ENCODE peak calls at places on chromosomes 1 and 21, in six cellular contexts. O is HCT116, H is GM12878, P is H1, K is SK-N-SH, F is K562. E is an unnamed sample.

GRCh38 chr1:110212165-110213142 is 2.3 kb downstream of the KCNC4 start:
- DNase-seq in P (peak), O (no peak), K (no peak), F (no peak), H (no peak), E (no peak)

GRCh38 chr1:5847013-5847654 is 145.1 kb downstream of the NPHP4 start:
- DNase-seq in O (no peak), F (peak), P (peak), H (no peak), K (no peak), E (no peak)

GRCh38 chr1:169890761-169891538 is 2.7 kb downstream of the SCYL3 start:
- DNase-seq in K (no peak), O (no peak), F (no peak), H (peak), P (no peak), E (no peak)

GRCh38 chr1:96845464-96845863 is 123.9 kb downstream of the PTBP2 start:
- DNase-seq in F (peak), K (no peak), H (no peak), O (peak), P (peak), E (peak)

GRCh38 chr1:25825605-25826004 is 5.9 kb downstream of the MTFR1L start:
- DNase-seq in H (no peak), O (no peak), K (no peak), P (no peak), F (no peak), E (no peak)

GRCh38 chr1:67564193-67564592 is 120.8 kb upstream of the GADD45A start:
- DNase-seq in F (no peak), P (no peak), O (no peak), H (no peak), K (no peak), E (no peak)

GRCh38 chr1:63593887-63594617 is 841 bp downstream of the PGM1 start:
- DNase-seq in P (peak), K (peak), F (no peak), O (peak), H (peak), E (peak)

GRCh38 chr1:175629318-175629694 is 114.1 kb downstream of the TNR start:
- DNase-seq in F (no peak), H (no peak), P (no peak), K (no peak), O (no peak), E (no peak)

GRCh38 chr1:192167941-192168685 is 9.9 kb downstream of the RGS18 start:
- DNase-seq in K (no peak), P (no peak), O (no peak), H (no peak), F (no peak), E (no peak)

GRCh38 chr1:28067523-28068090 is 20.8 kb downstream of the EYA3 start:
- DNase-seq in O (no peak), F (no peak), H (no peak), K (no peak), P (no peak), E (no peak)

GRCh38 chr1:233673947-233674431 is 60.1 kb downstream of the KCNK1 start:
- DNase-seq in H (no peak), P (no peak), F (peak), K (no peak), O (no peak), E (no peak)

GRCh38 chr1:179298952-179299351 is 5.4 kb downstream of the SOAT1 start:
- DNase-seq in F (no peak), H (peak), O (no peak), P (no peak), K (no peak), E (no peak)

GRCh38 chr1:25583519-25584370 is 32.8 kb upstream of the MAN1C1 start:
- DNase-seq in K (no peak), F (no peak), H (no peak), O (no peak), P (no peak), E (no peak)

GRCh38 chr1:54355931-54356679 is 50.1 kb downstream of the SSBP3 start:
- DNase-seq in O (no peak), K (peak), F (peak), P (no peak), H (no peak), E (no peak)
- TF ChIP-seq SIN3A in O (no peak), K (no peak), F (peak), P (no peak), H (no peak), E (no peak)

GRCh38 chr1:2241820-2242219 is 13.7 kb downstream of the SKI start:
- DNase-seq in O (no peak), H (no peak), F (no peak), P (no peak), K (no peak), E (no peak)

GRCh38 chr1:2238361-2239055 is 10.4 kb downstream of the SKI start:
- DNase-seq in K (no peak), O (no peak), H (no peak), F (no peak), P (no peak), E (no peak)

GRCh38 chr1:2240251-2241156 is 12.4 kb downstream of the SKI start:
- DNase-seq in F (no peak), O (no peak), K (peak), P (no peak), H (no peak), E (no peak)

GRCh38 chr1:2237773-2238172 is 9.7 kb downstream of the SKI start:
- DNase-seq in F (no peak), O (no peak), P (peak), H (no peak), K (no peak), E (no peak)

GRCh38 chr1:2239384-2239985 is 11.4 kb downstream of the SKI start:
- DNase-seq in H (no peak), K (no peak), P (peak), F (no peak), O (no peak), E (no peak)
- TF ChIP-seq SIN3A in H (no peak), K (no peak), P (no peak), F (no peak), O (no peak), E (no peak)

DNA sequence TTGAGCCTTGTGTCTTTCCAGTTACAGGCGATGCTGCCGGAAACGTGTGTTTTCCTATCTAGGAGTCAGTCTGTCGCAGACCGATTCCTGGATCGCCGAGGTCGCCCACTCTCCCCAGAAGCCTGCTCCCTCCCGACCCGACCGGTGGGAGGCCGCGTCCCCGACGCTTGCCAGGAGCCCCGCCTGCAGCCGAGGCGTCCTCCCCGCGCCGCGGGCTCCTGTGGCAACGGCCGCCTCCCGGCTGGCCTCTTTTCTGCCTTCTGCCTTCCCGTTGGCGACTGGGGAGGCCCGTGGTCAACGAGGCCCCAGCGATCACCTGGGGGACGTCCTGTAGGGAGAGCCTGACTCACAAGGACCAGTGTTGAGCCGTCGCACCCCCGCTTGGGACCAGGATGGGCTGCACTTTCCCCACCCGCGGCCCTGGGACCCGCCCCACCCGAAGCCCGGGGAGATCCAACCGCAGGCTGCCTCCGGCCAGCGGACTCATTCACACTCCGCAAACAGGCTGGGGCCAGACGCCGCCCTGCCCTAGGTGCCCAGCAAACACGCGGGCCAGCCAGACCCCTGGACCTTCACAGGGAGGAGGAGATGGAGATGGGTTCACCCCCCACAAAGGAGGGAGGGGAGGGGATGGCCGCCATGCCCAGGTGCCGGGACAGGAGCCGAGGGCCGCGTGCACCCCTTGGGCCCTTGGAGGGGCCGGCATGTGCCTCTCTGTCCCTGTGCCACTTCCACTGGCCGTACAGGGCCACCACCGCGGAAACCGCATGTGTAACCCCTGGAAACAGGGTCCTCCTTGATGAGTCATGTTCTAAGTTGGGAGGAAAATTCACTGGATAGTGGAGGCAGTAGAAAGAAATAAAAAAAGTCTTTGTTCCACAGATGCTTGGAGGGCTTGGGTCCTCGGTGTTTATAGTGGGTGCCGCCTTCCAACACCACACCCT is 7.2 kb upstream of the COL6A1 start:
- DNase-seq in H (no peak), O (peak), K (peak), F (no peak), P (peak), E (no peak)
- TF ChIP-seq SIN3A in H (no peak), O (no peak), K (no peak), F (no peak), P (no peak), E (no peak)

DNA sequence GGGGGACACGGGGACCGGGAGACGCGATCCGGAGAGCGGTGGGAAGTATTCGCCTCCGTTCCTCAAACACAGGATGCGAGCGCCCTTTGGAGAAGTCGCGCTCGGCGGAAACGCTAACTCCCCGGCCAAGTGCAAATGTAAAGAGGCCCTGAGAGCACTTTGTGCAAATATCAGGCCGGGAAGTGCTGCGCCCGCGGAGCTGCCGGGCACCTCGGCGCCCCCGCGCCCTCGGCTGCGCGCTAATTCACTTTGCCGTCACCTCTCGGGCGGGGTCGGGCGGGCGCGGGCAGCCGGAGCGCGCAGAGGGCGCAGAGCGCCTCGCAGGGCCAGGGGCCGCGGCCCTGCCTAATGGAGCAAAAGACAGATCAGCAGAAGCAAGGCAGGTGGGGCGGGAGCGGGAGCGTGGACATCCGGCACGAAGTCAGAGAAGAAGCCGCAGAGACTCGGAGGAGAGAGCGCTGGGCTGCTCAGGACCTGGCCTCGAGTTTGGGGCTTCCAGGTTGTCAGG is 281.1 kb downstream of the RRAGC start:
- DNase-seq in F (no peak), K (no peak), P (peak), O (no peak), H (no peak), E (no peak)
- TF ChIP-seq SIN3A in F (no peak), K (no peak), P (no peak), O (no peak), H (no peak), E (no peak)

GRCh38 chr21:15667010-15667409 is 62.8 kb upstream of the USP25 start:
- DNase-seq in K (no peak), P (no peak), O (no peak), H (no peak), F (no peak), E (no peak)

GRCh38 chr21:15671188-15671587 is 58.6 kb upstream of the USP25 start:
- DNase-seq in P (no peak), F (no peak), O (no peak), K (no peak), H (peak), E (no peak)

GRCh38 chr21:15667824-15668223 is 62.0 kb upstream of the USP25 start:
- DNase-seq in P (no peak), F (no peak), H (no peak), K (no peak), O (no peak), E (no peak)

GRCh38 chr21:15669247-15669646 is 60.5 kb upstream of the USP25 start:
- DNase-seq in K (no peak), H (no peak), P (no peak), O (no peak), F (no peak), E (no peak)
- TF ChIP-seq SIN3A in K (no peak), H (no peak), P (no peak), O (no peak), F (no peak), E (no peak)

DNA sequence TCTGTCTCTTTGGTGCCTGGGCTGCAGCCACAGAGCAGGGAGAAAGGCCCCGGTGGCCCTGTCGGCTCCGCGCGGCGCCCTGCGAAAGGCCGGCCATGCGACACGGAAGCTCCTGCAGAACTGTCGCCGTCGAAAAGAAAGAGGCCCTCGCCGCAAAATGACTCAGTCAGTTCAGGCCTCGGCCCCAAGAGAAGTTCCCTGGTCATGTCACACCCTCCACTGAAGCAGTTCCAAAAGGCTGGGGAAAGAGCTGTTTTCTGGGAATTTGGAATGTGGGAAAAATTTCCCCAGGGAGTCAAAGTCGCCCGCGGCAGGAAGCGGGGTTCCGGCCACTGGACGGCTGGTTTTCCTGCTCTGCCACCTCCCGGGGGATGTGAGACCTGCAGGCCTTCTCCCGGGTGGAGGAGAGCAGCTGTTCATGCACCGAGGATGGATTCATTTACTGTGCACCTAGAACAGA is 115.8 kb upstream of the ZNF678 start:
- DNase-seq in P (peak), H (no peak), O (no peak), K (peak), F (no peak), E (no peak)
- TF ChIP-seq SIN3A in P (no peak), H (no peak), O (no peak), K (no peak), F (no peak), E (no peak)

DNA sequence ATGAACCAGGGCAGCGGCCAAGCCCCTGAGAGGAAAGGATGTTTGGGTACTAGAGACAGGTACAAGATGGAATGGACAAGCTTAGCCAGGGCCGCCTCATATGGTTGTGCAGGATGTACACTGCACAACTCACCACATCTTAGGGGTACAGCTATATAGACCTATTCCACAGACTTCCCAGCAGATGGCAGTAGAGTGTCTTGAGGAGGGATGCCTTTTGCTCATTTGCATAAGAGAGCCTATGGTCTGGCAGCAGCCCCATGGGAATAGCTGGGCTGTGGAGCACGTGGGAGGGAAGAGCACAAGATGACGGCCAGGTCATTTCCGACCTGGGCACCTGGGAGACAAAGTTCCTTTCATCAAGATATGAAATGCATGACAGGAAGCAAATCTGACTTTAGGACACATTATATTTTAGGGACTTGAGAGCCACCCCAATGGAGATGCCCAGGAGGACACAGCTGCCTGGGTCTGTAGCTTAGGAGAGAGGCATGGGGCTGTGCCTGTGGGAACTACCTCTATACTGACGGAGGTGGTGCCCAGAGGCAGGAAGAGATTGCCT is 215.5 kb downstream of the KCNJ6 start:
- DNase-seq in K (peak), H (peak), F (peak), P (peak), O (peak), E (peak)
- TF ChIP-seq SIN3A in K (no peak), H (no peak), F (no peak), P (no peak), O (no peak), E (no peak)

GRCh38 chr1:223288826-223289225 is 75.2 kb downstream of the SUSD4 start:
- DNase-seq in F (no peak), P (no peak), O (no peak), H (no peak), K (no peak), E (no peak)
- TF ChIP-seq SIN3A in F (no peak), P (no peak), O (no peak), H (no peak), K (no peak), E (no peak)